ENCODE peak calls at places on chromosomes 4 and X, in six cellular contexts. L is AG10803; G is activated naive CD8-positive, alpha-beta T cell treated with anti-CD3 and anti-CD28 coated beads for 36 hours; W is iris pigment epithelial cell; C is T-helper 1 cell; H is stimulated activated CD4-positive, alpha-beta T cell treated with anti-CD3 and anti-CD28 coated beads, Interleukin-2, amount 100 ng/mL, for 24 hours. R is an unnamed sample.

GRCh38 chrX:119402588-119402987 is 3.5 kb downstream of the SLC25A43 start:
- DNase-seq in W (no peak), L (no peak), H (no peak), C (no peak), G (no peak), R (no peak)

GRCh38 chr4:86302242-86302641 is 57.6 kb downstream of the MAPK10 start:
- DNase-seq in W (peak), L (peak), C (no peak), H (no peak), G (no peak), R (no peak)

GRCh38 chrX:140744085-140744484 is 34.5 kb downstream of the LINC00632 start:
- DNase-seq in C (peak), G (no peak), W (no peak), H (no peak), L (no peak), R (peak)

GRCh38 chr4:142615324-142615665 is 230.8 kb downstream of the INPP4B start:
- DNase-seq in C (no peak), G (no peak), W (peak), H (no peak), L (peak), R (peak)

GRCh38 chrX:41350150-41350975 is 16.4 kb downstream of the DDX3X start:
- DNase-seq in L (peak), W (peak), G (no peak), H (no peak), C (no peak), R (peak)

GRCh38 chrX:109511113-109511512 is 25.5 kb upstream of the NXT2 start:
- DNase-seq in C (no peak), W (no peak), L (no peak), G (no peak), H (no peak), R (no peak)

GRCh38 chr4:40672528-40673522 is 43.2 kb upstream of the RBM47 start:
- DNase-seq in C (peak), L (peak), G (peak), H (peak), W (peak), R (peak)

GRCh38 chrX:49725923-49726904 is 30.4 kb upstream of the PAGE1 start:
- DNase-seq in G (no peak), C (no peak), L (no peak), H (no peak), W (no peak), R (no peak)

GRCh38 chr4:163550869-163551267 is 56.4 kb downstream of the TMA16 start:
- DNase-seq in C (no peak), H (no peak), G (no peak), L (no peak), W (no peak), R (no peak)

GRCh38 chr4:182683666-182684065 is 233.5 kb downstream of the DCTD start:
- DNase-seq in H (no peak), L (peak), G (no peak), C (no peak), W (no peak), R (no peak)

GRCh38 chrX:9461087-9461486 is 3.8 kb upstream of the TBL1X start:
- DNase-seq in C (no peak), W (no peak), L (no peak), H (no peak), G (no peak), R (no peak)

GRCh38 chr4:111601671-111602070 is 543.6 kb upstream of the FAM241A start:
- DNase-seq in L (no peak), H (no peak), C (no peak), G (no peak), W (no peak), R (no peak)

GRCh38 chr4:111639876-111640275 is 505.4 kb upstream of the FAM241A start:
- DNase-seq in H (no peak), C (no peak), L (peak), W (peak), G (no peak), R (peak)

R was measured in EL.